ENCODE peak calls at places on chromosomes 3 and 15, in four cellular contexts. One of them, this sample, is unnamed.

GRCh38 chr15:85404922-85405293 is 24.5 kb downstream of the AKAP13 start:
- DNase-seq in PC-3: peak
- DNase-seq in kidney: no peak
- DNase-seq in ovary: no peak
- DNase-seq in this sample: no peak

GRCh38 chr3:171828852-171829770 is 14.0 kb upstream of the TMEM212 start:
- DNase-seq in PC-3: no peak
- DNase-seq in ovary: no peak
- DNase-seq in kidney: no peak
- DNase-seq in this sample: no peak

GRCh38 chr3:109553573-109554371 is 216.4 kb upstream of the DPPA4 start:
- DNase-seq in ovary: no peak
- DNase-seq in PC-3: peak
- DNase-seq in kidney: no peak
- DNase-seq in this sample: no peak

GRCh38 chr15:45091581-45091980 is 22.4 kb downstream of the DUOX2 start:
- DNase-seq in kidney: no peak
- DNase-seq in ovary: no peak
- DNase-seq in PC-3: no peak
- DNase-seq in this sample: no peak

GRCh38 chr3:194142156-194142910 is 6.4 kb downstream of the HES1 start:
- DNase-seq in PC-3: no peak
- DNase-seq in kidney: no peak
- DNase-seq in ovary: peak
- DNase-seq in this sample: peak

GRCh38 chr3:158312560-158313141 is 202.8 kb downstream of the RSRC1 start:
- DNase-seq in kidney: no peak
- DNase-seq in PC-3: no peak
- DNase-seq in ovary: no peak
- DNase-seq in this sample: no peak

GRCh38 chr15:40787344-40787841 is 17.6 kb downstream of the C15orf62 start:
- DNase-seq in kidney: peak
- DNase-seq in ovary: no peak
- DNase-seq in PC-3: peak
- DNase-seq in this sample: peak

GRCh38 chr15:63041982-63042878 is at the start of gene TPM1:
- DNase-seq in PC-3: peak
- DNase-seq in kidney: peak
- DNase-seq in ovary: peak
- DNase-seq in this sample: peak

GRCh38 chr3:30399394-30400181 is 206.8 kb upstream of the TGFBR2 start:
- DNase-seq in PC-3: peak
- DNase-seq in kidney: no peak
- DNase-seq in ovary: no peak
- DNase-seq in this sample: no peak

GRCh38 chr3:123341871-123342630 is 106.8 kb downstream of the ADCY5 start:
- DNase-seq in ovary: no peak
- DNase-seq in kidney: peak
- DNase-seq in PC-3: no peak
- DNase-seq in this sample: no peak

GRCh38 chr15:67296188-67296587 is 41.6 kb downstream of the IQCH start:
- DNase-seq in ovary: no peak
- DNase-seq in PC-3: no peak
- DNase-seq in kidney: no peak
- DNase-seq in this sample: no peak

GRCh38 chr3:177537612-177538011 is 340.3 kb upstream of the TBL1XR1 start:
- DNase-seq in kidney: no peak
- DNase-seq in ovary: no peak
- DNase-seq in PC-3: no peak
- DNase-seq in this sample: no peak

GRCh38 chr3:43754316-43754715 is 63.6 kb downstream of the ABHD5 start:
- DNase-seq in ovary: no peak
- DNase-seq in kidney: no peak
- DNase-seq in PC-3: peak
- DNase-seq in this sample: no peak

GRCh38 chr15:22877607-22878006 is 39.1 kb downstream of the NIPA2 start:
- DNase-seq in PC-3: no peak
- DNase-seq in ovary: no peak
- DNase-seq in kidney: peak
- DNase-seq in this sample: no peak

GRCh38 chr3:194375473-194375872 is 5.9 kb upstream of the LRRC15 start:
- DNase-seq in PC-3: peak
- DNase-seq in kidney: peak
- DNase-seq in ovary: no peak
- DNase-seq in this sample: no peak

GRCh38 chr3:115363071-115363470 is 216.0 kb upstream of the ZBTB20 start:
- DNase-seq in PC-3: peak
- DNase-seq in kidney: no peak
- DNase-seq in ovary: no peak
- DNase-seq in this sample: no peak

GRCh38 chr3:72683068-72683467 is 165.2 kb downstream of the SHQ1 start:
- DNase-seq in PC-3: no peak
- DNase-seq in kidney: no peak
- DNase-seq in ovary: no peak
- DNase-seq in this sample: no peak

GRCh38 chr3:134463676-134464611 is 21.8 kb downstream of the ANAPC13 start:
- DNase-seq in ovary: peak
- DNase-seq in kidney: peak
- DNase-seq in PC-3: no peak
- DNase-seq in this sample: no peak

GRCh38 chr15:77550275-77551251 is 82.1 kb downstream of the LINGO1 start:
- DNase-seq in ovary: no peak
- DNase-seq in PC-3: no peak
- DNase-seq in kidney: peak
- DNase-seq in this sample: no peak

GRCh38 chr3:55246016-55246415 is 241.1 kb downstream of the WNT5A start:
- DNase-seq in kidney: no peak
- DNase-seq in ovary: no peak
- DNase-seq in PC-3: no peak
- DNase-seq in this sample: no peak

GRCh38 chr15:78067328-78068241 is 9.9 kb downstream of the TBC1D2B start:
- DNase-seq in kidney: no peak
- DNase-seq in PC-3: peak
- DNase-seq in ovary: no peak
- DNase-seq in this sample: no peak

GRCh38 chr15:99122831-99123705 is 18.2 kb downstream of the SYNM start:
- DNase-seq in PC-3: peak
- DNase-seq in ovary: peak
- DNase-seq in kidney: peak
- DNase-seq in this sample: no peak

GRCh38 chr3:114005406-114005987 is 50.8 kb downstream of the CCDC191 start:
- DNase-seq in PC-3: no peak
- DNase-seq in kidney: no peak
- DNase-seq in ovary: no peak
- DNase-seq in this sample: no peak

GRCh38 chr3:79369306-79369705 is 398.5 kb downstream of the ROBO1 start:
- DNase-seq in ovary: no peak
- DNase-seq in PC-3: peak
- DNase-seq in kidney: no peak
- DNase-seq in this sample: no peak

GRCh38 chr3:132911741-132912415 is 126.3 kb upstream of the TMEM108 start:
- DNase-seq in ovary: no peak
- DNase-seq in PC-3: no peak
- DNase-seq in kidney: no peak
- DNase-seq in this sample: no peak

GRCh38 chr3:125168711-125169410 is 43.7 kb downstream of the SLC12A8 start:
- DNase-seq in kidney: no peak
- DNase-seq in ovary: no peak
- DNase-seq in PC-3: no peak
- DNase-seq in this sample: no peak

GRCh38 chr15:34436126-34436955 is 1.3 kb downstream of the GOLGA8A start:
- DNase-seq in kidney: peak
- DNase-seq in ovary: no peak
- DNase-seq in PC-3: peak
- DNase-seq in this sample: no peak

GRCh38 chr3:20832963-20833362 is 647.0 kb upstream of the SGO1 start:
- DNase-seq in PC-3: no peak
- DNase-seq in ovary: no peak
- DNase-seq in kidney: no peak
- DNase-seq in this sample: no peak

GRCh38 chr15:60720493-60721231 is 241.7 kb upstream of the ICE2 start:
- DNase-seq in kidney: no peak
- DNase-seq in PC-3: no peak
- DNase-seq in ovary: no peak
- DNase-seq in this sample: peak

DNA sequence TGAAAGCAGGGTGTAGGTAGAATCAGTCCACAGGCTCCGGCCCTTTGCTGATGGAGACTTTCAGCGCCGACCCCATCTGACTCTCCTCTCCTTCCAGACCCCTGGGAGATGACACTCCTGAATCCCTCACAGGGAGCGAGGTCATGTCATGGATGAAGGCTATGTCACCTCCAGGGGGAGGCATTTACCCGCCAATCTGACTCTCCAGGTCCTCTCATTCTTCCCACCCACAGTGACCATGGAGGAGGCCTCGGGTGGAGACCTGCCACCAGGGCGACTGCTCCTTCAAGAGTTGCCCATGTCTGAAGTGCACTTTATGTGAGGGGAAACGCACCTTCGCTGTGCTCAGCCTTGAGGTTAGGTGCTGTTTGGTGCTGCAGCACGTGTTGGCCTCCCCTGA is 112.7 kb downstream of the KLF13 start:
- DNase-seq in PC-3: peak
- DNase-seq in ovary: no peak
- DNase-seq in kidney: no peak
- DNase-seq in this sample: no peak
- TF ChIP-seq CTCF in PC-3: peak
- TF ChIP-seq CTCF in ovary: no peak
- TF ChIP-seq CTCF in kidney: peak
- TF ChIP-seq CTCF in this sample: no peak

GRCh38 chr15:64381000-64381751 is at the start of gene PCLAF:
- DNase-seq in PC-3: peak
- DNase-seq in kidney: peak
- DNase-seq in ovary: peak
- DNase-seq in this sample: peak
- TF ChIP-seq CTCF in PC-3: no peak
- TF ChIP-seq CTCF in kidney: no peak
- TF ChIP-seq CTCF in ovary: no peak
- TF ChIP-seq CTCF in this sample: no peak

DNA sequence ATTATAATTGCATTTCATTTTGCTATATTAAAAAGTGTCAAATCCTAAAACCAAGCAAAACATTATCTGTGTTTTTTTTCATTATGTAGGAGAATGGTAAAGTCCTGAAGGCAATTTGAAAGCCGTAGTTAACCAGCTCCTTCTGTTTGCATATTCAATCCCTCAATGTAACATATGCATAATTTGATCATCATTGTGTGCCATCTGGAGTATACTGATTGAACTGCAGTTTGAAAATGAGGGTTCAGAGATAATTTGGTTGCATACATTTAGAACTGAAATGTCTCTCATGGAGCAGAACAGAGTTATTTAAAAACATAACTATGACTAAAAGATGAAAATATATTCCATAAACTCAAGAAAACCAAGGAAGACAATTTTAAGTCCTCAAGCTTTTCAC is 518.6 kb downstream of the GBE1 start:
- DNase-seq in kidney: no peak
- DNase-seq in ovary: no peak
- DNase-seq in PC-3: peak
- DNase-seq in this sample: no peak
- TF ChIP-seq CTCF in kidney: peak
- TF ChIP-seq CTCF in ovary: no peak
- TF ChIP-seq CTCF in PC-3: peak
- TF ChIP-seq CTCF in this sample: no peak

GRCh38 chr3:3765661-3766060 is 33.6 kb upstream of the LRRN1 start:
- DNase-seq in kidney: no peak
- DNase-seq in PC-3: no peak
- DNase-seq in ovary: no peak
- DNase-seq in this sample: no peak
- TF ChIP-seq CTCF in kidney: no peak
- TF ChIP-seq CTCF in PC-3: no peak
- TF ChIP-seq CTCF in ovary: no peak
- TF ChIP-seq CTCF in this sample: no peak

GRCh38 chr15:69061414-69061842 is 46.9 kb downstream of the NOX5 start:
- DNase-seq in kidney: no peak
- DNase-seq in PC-3: peak
- DNase-seq in ovary: no peak
- DNase-seq in this sample: no peak
- TF ChIP-seq CTCF in kidney: no peak
- TF ChIP-seq CTCF in PC-3: peak
- TF ChIP-seq CTCF in ovary: no peak
- TF ChIP-seq CTCF in this sample: no peak

GRCh38 chr3:180063783-180064182 is 27.0 kb upstream of the PEX5L start:
- DNase-seq in PC-3: peak
- DNase-seq in kidney: no peak
- DNase-seq in ovary: no peak
- DNase-seq in this sample: no peak
- TF ChIP-seq CTCF in PC-3: peak
- TF ChIP-seq CTCF in kidney: no peak
- TF ChIP-seq CTCF in ovary: no peak
- TF ChIP-seq CTCF in this sample: no peak

GRCh38 chr3:159732172-159733111 is 256.2 kb upstream of the IL12A start:
- DNase-seq in ovary: no peak
- DNase-seq in PC-3: peak
- DNase-seq in kidney: no peak
- DNase-seq in this sample: peak
- TF ChIP-seq CTCF in ovary: no peak
- TF ChIP-seq CTCF in PC-3: no peak
- TF ChIP-seq CTCF in kidney: peak
- TF ChIP-seq CTCF in this sample: no peak

GRCh38 chr3:25033407-25034029 is 394.5 kb upstream of the RARB start:
- DNase-seq in PC-3: peak
- DNase-seq in kidney: no peak
- DNase-seq in ovary: no peak
- DNase-seq in this sample: peak
- TF ChIP-seq CTCF in PC-3: peak
- TF ChIP-seq CTCF in kidney: peak
- TF ChIP-seq CTCF in ovary: no peak
- TF ChIP-seq CTCF in this sample: peak

DNA sequence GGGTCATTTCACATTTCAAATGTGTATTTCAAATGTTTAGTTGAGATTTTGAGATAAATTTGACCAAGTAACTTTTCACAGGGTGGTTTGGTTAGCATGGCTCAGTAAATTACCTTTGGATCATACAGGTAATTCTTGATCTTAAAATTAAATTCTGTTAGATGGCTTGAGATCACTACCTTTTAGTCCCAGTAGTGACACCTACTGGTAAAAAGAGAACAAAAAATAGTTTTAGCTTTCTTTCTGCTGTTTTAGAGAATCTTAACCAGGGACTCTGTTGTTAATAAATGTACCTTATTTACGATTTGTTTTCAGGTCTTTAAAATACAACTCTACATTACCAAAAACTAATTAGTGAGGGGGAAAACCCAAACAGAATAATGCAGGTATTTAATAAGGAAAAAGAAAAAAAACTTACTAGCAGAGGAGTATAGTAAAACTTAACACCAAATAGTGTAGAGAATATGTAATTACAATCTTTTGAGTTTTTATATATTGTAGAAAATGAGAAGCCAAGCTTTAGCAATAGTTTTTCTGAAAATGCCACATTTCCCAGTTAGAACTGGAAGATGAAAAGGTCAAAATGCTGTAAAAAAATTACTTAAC is 620.3 kb upstream of the AGTR1 start:
- DNase-seq in ovary: no peak
- DNase-seq in kidney: no peak
- DNase-seq in PC-3: peak
- DNase-seq in this sample: no peak
- TF ChIP-seq CTCF in ovary: no peak
- TF ChIP-seq CTCF in kidney: peak
- TF ChIP-seq CTCF in PC-3: peak
- TF ChIP-seq CTCF in this sample: peak